ENCODE peak calls at places on chromosomes 12 and 14, in four cellular contexts. One of them, this sample, is unnamed.

GRCh38 chr14:104898870-104899510 is 25.7 kb upstream of the PLD4 start:
- DNase-seq in GM19239: no peak
- DNase-seq in RPMI8226: no peak
- DNase-seq in NCI-H1436: no peak
- DNase-seq in this sample: no peak

GRCh38 chr12:62414180-62414579 is 52.4 kb upstream of the MON2 start:
- DNase-seq in RPMI8226: no peak
- DNase-seq in GM19239: no peak
- DNase-seq in NCI-H1436: no peak
- DNase-seq in this sample: no peak

GRCh38 chr12:6424848-6425247 is 19.9 kb upstream of the CD27 start:
- DNase-seq in GM19239: no peak
- DNase-seq in RPMI8226: no peak
- DNase-seq in NCI-H1436: no peak
- DNase-seq in this sample: no peak

GRCh38 chr14:67187210-67187609 is 2.0 kb upstream of the GARIN2 start:
- DNase-seq in NCI-H1436: no peak
- DNase-seq in GM19239: no peak
- DNase-seq in RPMI8226: no peak
- DNase-seq in this sample: no peak

GRCh38 chr12:92968201-92968813 is 39.2 kb upstream of the EEA1 start:
- DNase-seq in GM19239: no peak
- DNase-seq in NCI-H1436: no peak
- DNase-seq in RPMI8226: no peak
- DNase-seq in this sample: no peak

GRCh38 chr12:16590645-16591044 is 15.3 kb downstream of the LMO3 start:
- DNase-seq in NCI-H1436: no peak
- DNase-seq in GM19239: no peak
- DNase-seq in RPMI8226: no peak
- DNase-seq in this sample: no peak

GRCh38 chr12:92341333-92341691 is 195.7 kb upstream of the BTG1 start:
- DNase-seq in RPMI8226: no peak
- DNase-seq in GM19239: no peak
- DNase-seq in NCI-H1436: no peak
- DNase-seq in this sample: no peak

GRCh38 chr14:90678420-90678819 is 137.8 kb downstream of the TTC7B start:
- DNase-seq in GM19239: no peak
- DNase-seq in NCI-H1436: no peak
- DNase-seq in RPMI8226: no peak
- DNase-seq in this sample: no peak

GRCh38 chr12:75505706-75506312 is 5.6 kb downstream of the KRR1 start:
- DNase-seq in NCI-H1436: no peak
- DNase-seq in GM19239: no peak
- DNase-seq in RPMI8226: peak; percentile 30
- DNase-seq in this sample: peak; percentile 71

GRCh38 chr12:131853832-131854797 is 25.9 kb downstream of the MMP17 start:
- DNase-seq in NCI-H1436: no peak
- DNase-seq in RPMI8226: no peak
- DNase-seq in GM19239: no peak
- DNase-seq in this sample: no peak

GRCh38 chr12:6332459-6332858 is 9.4 kb downstream of the TNFRSF1A start:
- DNase-seq in RPMI8226: no peak
- DNase-seq in GM19239: no peak
- DNase-seq in NCI-H1436: no peak
- DNase-seq in this sample: no peak

GRCh38 chr14:96105089-96105920 is 66.1 kb downstream of the C14orf132 start:
- DNase-seq in RPMI8226: no peak
- DNase-seq in NCI-H1436: no peak
- DNase-seq in GM19239: no peak
- DNase-seq in this sample: no peak

GRCh38 chr14:21965042-21965441 is 291.4 kb upstream of the OR4E1 start:
- DNase-seq in GM19239: no peak
- DNase-seq in NCI-H1436: no peak
- DNase-seq in RPMI8226: no peak
- DNase-seq in this sample: no peak

GRCh38 chr12:14111230-14111865 is 129.9 kb upstream of the GRIN2B start:
- DNase-seq in GM19239: peak; percentile 58
- DNase-seq in NCI-H1436: no peak
- DNase-seq in RPMI8226: peak; percentile 34
- DNase-seq in this sample: peak; percentile 94

This sample was measured in Karpas-422.